ENCODE peak calls at places on chromosomes 1 and 21, in six cellular contexts. One of them, this sample, is unnamed.

GRCh38 chr1:58824753-58825389 is 41.0 kb upstream of the JUN start:
- DNase-seq in CD4-positive, alpha-beta memory T cell: no peak
- DNase-seq in GM03348: no peak
- DNase-seq in pancreas: peak
- DNase-seq in NCI-H345: no peak
- DNase-seq in HEK293T: no peak
- DNase-seq in this sample: peak

GRCh38 chr1:156853761-156854160 is 5.2 kb downstream of the INSRR start:
- DNase-seq in CD4-positive, alpha-beta memory T cell: no peak
- DNase-seq in GM03348: no peak
- DNase-seq in pancreas: no peak
- DNase-seq in NCI-H345: no peak
- DNase-seq in HEK293T: no peak
- DNase-seq in this sample: no peak

GRCh38 chr1:44227211-44227610 is 13.9 kb downstream of the DMAP1 start:
- DNase-seq in CD4-positive, alpha-beta memory T cell: no peak
- DNase-seq in GM03348: peak
- DNase-seq in pancreas: no peak
- DNase-seq in NCI-H345: no peak
- DNase-seq in HEK293T: no peak
- DNase-seq in this sample: no peak

GRCh38 chr1:17265162-17265561 is 16.3 kb downstream of the PADI3 start:
- DNase-seq in CD4-positive, alpha-beta memory T cell: no peak
- DNase-seq in GM03348: peak
- DNase-seq in pancreas: no peak
- DNase-seq in NCI-H345: no peak
- DNase-seq in HEK293T: no peak
- DNase-seq in this sample: no peak

GRCh38 chr21:44958471-44959191 is 18.8 kb downstream of the SLX9 start:
- DNase-seq in CD4-positive, alpha-beta memory T cell: no peak
- DNase-seq in GM03348: peak
- DNase-seq in pancreas: no peak
- DNase-seq in NCI-H345: no peak
- DNase-seq in HEK293T: no peak
- DNase-seq in this sample: no peak

GRCh38 chr1:67214420-67215174 is 48.3 kb downstream of the IL23R start:
- DNase-seq in CD4-positive, alpha-beta memory T cell: peak
- DNase-seq in GM03348: peak
- DNase-seq in pancreas: peak
- DNase-seq in NCI-H345: no peak
- DNase-seq in HEK293T: no peak
- DNase-seq in this sample: peak

GRCh38 chr1:164716992-164717703 is 158.2 kb downstream of the PBX1 start:
- DNase-seq in CD4-positive, alpha-beta memory T cell: no peak
- DNase-seq in GM03348: peak
- DNase-seq in pancreas: no peak
- DNase-seq in NCI-H345: no peak
- DNase-seq in HEK293T: no peak
- DNase-seq in this sample: peak

GRCh38 chr1:45394342-45394741 is 54.1 kb upstream of the MUTYH start:
- DNase-seq in CD4-positive, alpha-beta memory T cell: no peak
- DNase-seq in GM03348: no peak
- DNase-seq in pancreas: no peak
- DNase-seq in NCI-H345: no peak
- DNase-seq in HEK293T: no peak
- DNase-seq in this sample: no peak

GRCh38 chr1:17844146-17844826 is 89.2 kb downstream of the ACTL8 start:
- DNase-seq in CD4-positive, alpha-beta memory T cell: no peak
- DNase-seq in GM03348: no peak
- DNase-seq in pancreas: no peak
- DNase-seq in NCI-H345: no peak
- DNase-seq in HEK293T: no peak
- DNase-seq in this sample: no peak

GRCh38 chr1:193060938-193061337 is 1.5 kb downstream of the RO60 start:
- DNase-seq in CD4-positive, alpha-beta memory T cell: no peak
- DNase-seq in GM03348: peak
- DNase-seq in pancreas: no peak
- DNase-seq in NCI-H345: no peak
- DNase-seq in HEK293T: peak
- DNase-seq in this sample: peak

GRCh38 chr1:78090734-78091133 is 45.0 kb downstream of the GIPC2 start:
- DNase-seq in CD4-positive, alpha-beta memory T cell: no peak
- DNase-seq in GM03348: no peak
- DNase-seq in pancreas: no peak
- DNase-seq in NCI-H345: no peak
- DNase-seq in HEK293T: no peak
- DNase-seq in this sample: no peak

GRCh38 chr1:9305216-9305615 is 12.5 kb downstream of the SPSB1 start:
- DNase-seq in CD4-positive, alpha-beta memory T cell: no peak
- DNase-seq in GM03348: no peak
- DNase-seq in pancreas: no peak
- DNase-seq in NCI-H345: no peak
- DNase-seq in HEK293T: no peak
- DNase-seq in this sample: no peak

GRCh38 chr1:2382621-2383361 is 8.6 kb downstream of the MORN1 start:
- DNase-seq in CD4-positive, alpha-beta memory T cell: no peak
- DNase-seq in GM03348: peak
- DNase-seq in pancreas: no peak
- DNase-seq in NCI-H345: no peak
- DNase-seq in HEK293T: peak
- DNase-seq in this sample: peak

GRCh38 chr1:194865367-194865766 is 1679.0 kb upstream of the B3GALT2 start:
- DNase-seq in CD4-positive, alpha-beta memory T cell: no peak
- DNase-seq in GM03348: no peak
- DNase-seq in pancreas: no peak
- DNase-seq in NCI-H345: peak
- DNase-seq in HEK293T: no peak
- DNase-seq in this sample: no peak

GRCh38 chr1:167492509-167492910 is 25.8 kb downstream of the CD247 start:
- DNase-seq in CD4-positive, alpha-beta memory T cell: no peak
- DNase-seq in GM03348: no peak
- DNase-seq in pancreas: no peak
- DNase-seq in NCI-H345: no peak
- DNase-seq in HEK293T: no peak
- DNase-seq in this sample: no peak

GRCh38 chr1:230208619-230209261 is 141.7 kb downstream of the GALNT2 start:
- DNase-seq in CD4-positive, alpha-beta memory T cell: no peak
- DNase-seq in GM03348: no peak
- DNase-seq in pancreas: peak
- DNase-seq in NCI-H345: no peak
- DNase-seq in HEK293T: no peak
- DNase-seq in this sample: no peak

GRCh38 chr21:15255359-15256157 is 190.8 kb upstream of the NRIP1 start:
- DNase-seq in CD4-positive, alpha-beta memory T cell: no peak
- DNase-seq in GM03348: no peak
- DNase-seq in pancreas: no peak
- DNase-seq in NCI-H345: no peak
- DNase-seq in HEK293T: no peak
- DNase-seq in this sample: no peak

GRCh38 chr21:17416139-17416538 is 96.7 kb upstream of the CXADR start:
- DNase-seq in CD4-positive, alpha-beta memory T cell: no peak
- DNase-seq in GM03348: no peak
- DNase-seq in pancreas: no peak
- DNase-seq in NCI-H345: no peak
- DNase-seq in HEK293T: no peak
- DNase-seq in this sample: no peak

GRCh38 chr1:62687421-62687902 is 724 bp downstream of the DOCK7 start:
- DNase-seq in CD4-positive, alpha-beta memory T cell: peak
- DNase-seq in GM03348: peak
- DNase-seq in pancreas: peak
- DNase-seq in NCI-H345: peak
- DNase-seq in HEK293T: peak
- DNase-seq in this sample: no peak

GRCh38 chr1:11316701-11317100 is 43.7 kb downstream of the UBIAD1 start:
- DNase-seq in CD4-positive, alpha-beta memory T cell: no peak
- DNase-seq in GM03348: peak
- DNase-seq in pancreas: no peak
- DNase-seq in NCI-H345: no peak
- DNase-seq in HEK293T: no peak
- DNase-seq in this sample: no peak

GRCh38 chr1:206834711-206835110 is 30.7 kb upstream of the IL20 start:
- DNase-seq in CD4-positive, alpha-beta memory T cell: no peak
- DNase-seq in GM03348: peak
- DNase-seq in pancreas: no peak
- DNase-seq in NCI-H345: no peak
- DNase-seq in HEK293T: no peak
- DNase-seq in this sample: no peak

GRCh38 chr1:41876533-41877445 is 41.9 kb downstream of the HIVEP3 start:
- DNase-seq in CD4-positive, alpha-beta memory T cell: no peak
- DNase-seq in GM03348: peak
- DNase-seq in pancreas: no peak
- DNase-seq in NCI-H345: no peak
- DNase-seq in HEK293T: no peak
- DNase-seq in this sample: no peak

GRCh38 chr1:167360120-167360519 is 139.4 kb downstream of the POU2F1 start:
- DNase-seq in CD4-positive, alpha-beta memory T cell: no peak
- DNase-seq in GM03348: no peak
- DNase-seq in pancreas: no peak
- DNase-seq in NCI-H345: no peak
- DNase-seq in HEK293T: no peak
- DNase-seq in this sample: no peak

GRCh38 chr1:65395887-65396612 is 24.4 kb upstream of the LEPR start:
- DNase-seq in CD4-positive, alpha-beta memory T cell: no peak
- DNase-seq in GM03348: peak
- DNase-seq in pancreas: no peak
- DNase-seq in NCI-H345: no peak
- DNase-seq in HEK293T: no peak
- DNase-seq in this sample: no peak

GRCh38 chr1:22860414-22860800 is 112.3 kb downstream of the LACTBL1 start:
- DNase-seq in CD4-positive, alpha-beta memory T cell: no peak
- DNase-seq in GM03348: no peak
- DNase-seq in pancreas: no peak
- DNase-seq in NCI-H345: no peak
- DNase-seq in HEK293T: no peak
- DNase-seq in this sample: no peak

GRCh38 chr1:177442580-177442979 is 271.8 kb downstream of the BRINP2 start:
- DNase-seq in CD4-positive, alpha-beta memory T cell: no peak
- DNase-seq in GM03348: no peak
- DNase-seq in pancreas: no peak
- DNase-seq in NCI-H345: no peak
- DNase-seq in HEK293T: no peak
- DNase-seq in this sample: no peak

GRCh38 chr1:114339379-114339778 is 171.6 kb downstream of the TRIM33 start:
- DNase-seq in CD4-positive, alpha-beta memory T cell: no peak
- DNase-seq in GM03348: no peak
- DNase-seq in pancreas: no peak
- DNase-seq in NCI-H345: no peak
- DNase-seq in HEK293T: no peak
- DNase-seq in this sample: no peak

GRCh38 chr1:1212780-1213152 is 1.2 kb downstream of the TNFRSF4 start:
- DNase-seq in CD4-positive, alpha-beta memory T cell: peak
- DNase-seq in GM03348: no peak
- DNase-seq in pancreas: no peak
- DNase-seq in NCI-H345: no peak
- DNase-seq in HEK293T: no peak
- DNase-seq in this sample: no peak